ENCODE peak calls at places on chromosomes 2 and 18, in four cellular contexts. One of them, this sample, is unnamed.

GRCh38 chr2:74004212-74005182 is 19.8 kb downstream of the TET3 start:
- DNase-seq in brain microvascular endothelial cell: no peak
- DNase-seq in colonic mucosa: no peak
- DNase-seq in esophagus squamous epithelium: no peak
- DNase-seq in this sample: no peak

GRCh38 chr2:28558918-28559317 is 63.1 kb downstream of the PLB1 start:
- DNase-seq in brain microvascular endothelial cell: no peak
- DNase-seq in esophagus squamous epithelium: no peak
- DNase-seq in colonic mucosa: no peak
- DNase-seq in this sample: no peak

GRCh38 chr2:216574046-216574445 is 59.2 kb upstream of the IGFBP2 start:
- DNase-seq in brain microvascular endothelial cell: peak; percentile 44
- DNase-seq in esophagus squamous epithelium: no peak
- DNase-seq in colonic mucosa: no peak
- DNase-seq in this sample: no peak

GRCh38 chr2:200318940-200319435 is 12.5 kb downstream of the SPATS2L start:
- DNase-seq in brain microvascular endothelial cell: no peak
- DNase-seq in colonic mucosa: no peak
- DNase-seq in esophagus squamous epithelium: no peak
- DNase-seq in this sample: no peak

GRCh38 chr2:172998547-172998946 is 77.1 kb upstream of the MAP3K20 start:
- DNase-seq in brain microvascular endothelial cell: no peak
- DNase-seq in colonic mucosa: no peak
- DNase-seq in esophagus squamous epithelium: no peak
- DNase-seq in this sample: peak; percentile 8

GRCh38 chr2:232420073-232420454 is 13.4 kb downstream of the ALPG start:
- DNase-seq in esophagus squamous epithelium: no peak
- DNase-seq in colonic mucosa: no peak
- DNase-seq in brain microvascular endothelial cell: no peak
- DNase-seq in this sample: no peak

GRCh38 chr2:172288603-172289002 is 138.8 kb upstream of the ITGA6 start:
- DNase-seq in esophagus squamous epithelium: no peak
- DNase-seq in colonic mucosa: no peak
- DNase-seq in brain microvascular endothelial cell: no peak
- DNase-seq in this sample: peak; percentile 60

GRCh38 chr2:24253303-24253919 is 78.6 kb downstream of the FAM228A start:
- DNase-seq in esophagus squamous epithelium: no peak
- DNase-seq in colonic mucosa: no peak
- DNase-seq in brain microvascular endothelial cell: peak; percentile 45
- DNase-seq in this sample: no peak

GRCh38 chr2:118672571-118673158 is 174.8 kb downstream of the EN1 start:
- DNase-seq in colonic mucosa: no peak
- DNase-seq in brain microvascular endothelial cell: peak; percentile 52
- DNase-seq in esophagus squamous epithelium: no peak
- DNase-seq in this sample: no peak

GRCh38 chr2:232230557-232230956 is 148.0 kb upstream of the ALPP start:
- DNase-seq in colonic mucosa: peak; percentile 46
- DNase-seq in brain microvascular endothelial cell: no peak
- DNase-seq in esophagus squamous epithelium: no peak
- DNase-seq in this sample: no peak

GRCh38 chr2:168992026-168992425 is 39.1 kb downstream of the ABCB11 start:
- DNase-seq in esophagus squamous epithelium: no peak
- DNase-seq in brain microvascular endothelial cell: peak; percentile 27
- DNase-seq in colonic mucosa: no peak
- DNase-seq in this sample: peak; percentile 73

GRCh38 chr2:85893428-85894258 is 4.9 kb upstream of the ST3GAL5 start:
- DNase-seq in colonic mucosa: no peak
- DNase-seq in brain microvascular endothelial cell: peak; percentile 64
- DNase-seq in esophagus squamous epithelium: no peak
- DNase-seq in this sample: peak; percentile 76

GRCh38 chr2:127407091-127407490 is 11.1 kb upstream of the PROC start:
- DNase-seq in esophagus squamous epithelium: no peak
- DNase-seq in colonic mucosa: no peak
- DNase-seq in brain microvascular endothelial cell: no peak
- DNase-seq in this sample: no peak

GRCh38 chr18:12659904-12660605 is 2.1 kb upstream of the SPIRE1 start:
- DNase-seq in esophagus squamous epithelium: no peak
- DNase-seq in brain microvascular endothelial cell: peak; percentile 47
- DNase-seq in colonic mucosa: peak; percentile 50
- DNase-seq in this sample: peak; percentile 63

GRCh38 chr18:50879302-50880107 is 587 bp downstream of the ME2 start:
- DNase-seq in esophagus squamous epithelium: no peak
- DNase-seq in brain microvascular endothelial cell: peak; percentile 42
- DNase-seq in colonic mucosa: peak; percentile 53
- DNase-seq in this sample: peak; percentile 5

GRCh38 chr2:24972315-24972958 is 682 bp upstream of the DNAJC27 start:
- DNase-seq in colonic mucosa: peak; percentile 50
- DNase-seq in brain microvascular endothelial cell: peak; percentile 30
- DNase-seq in esophagus squamous epithelium: no peak
- DNase-seq in this sample: peak; percentile 21

GRCh38 chr18:23658296-23658695 is 4.4 kb downstream of the ANKRD29 start:
- DNase-seq in brain microvascular endothelial cell: no peak
- DNase-seq in esophagus squamous epithelium: no peak
- DNase-seq in colonic mucosa: no peak
- DNase-seq in this sample: no peak

GRCh38 chr2:26542194-26542455 is 64.2 kb upstream of the OTOF start:
- DNase-seq in esophagus squamous epithelium: no peak
- DNase-seq in colonic mucosa: peak; percentile 58
- DNase-seq in brain microvascular endothelial cell: no peak
- DNase-seq in this sample: no peak

GRCh38 chr18:48674198-48674721 is 135.4 kb downstream of the CTIF start:
- DNase-seq in esophagus squamous epithelium: no peak
- DNase-seq in brain microvascular endothelial cell: peak; percentile 35
- DNase-seq in colonic mucosa: peak; percentile 32
- DNase-seq in this sample: no peak

GRCh38 chr2:159362816-159363251 is 76.3 kb upstream of the WDSUB1 start:
- DNase-seq in colonic mucosa: no peak
- DNase-seq in brain microvascular endothelial cell: no peak
- DNase-seq in esophagus squamous epithelium: no peak
- DNase-seq in this sample: no peak

GRCh38 chr2:237354930-237355329 is 59.0 kb downstream of the COL6A3 start:
- DNase-seq in brain microvascular endothelial cell: peak; percentile 11
- DNase-seq in colonic mucosa: no peak
- DNase-seq in esophagus squamous epithelium: no peak
- DNase-seq in this sample: peak; percentile 60

GRCh38 chr18:73888565-73888964 is 259.1 kb downstream of the FBXO15 start:
- DNase-seq in brain microvascular endothelial cell: no peak
- DNase-seq in esophagus squamous epithelium: no peak
- DNase-seq in colonic mucosa: no peak
- DNase-seq in this sample: no peak

GRCh38 chr2:68225119-68225632 is 27.2 kb downstream of the PPP3R1 start:
- DNase-seq in brain microvascular endothelial cell: peak; percentile 16
- DNase-seq in colonic mucosa: peak; percentile 28
- DNase-seq in esophagus squamous epithelium: no peak
- DNase-seq in this sample: peak; percentile 12

GRCh38 chr2:55962910-55963309 is 39.3 kb upstream of the EFEMP1 start:
- DNase-seq in brain microvascular endothelial cell: no peak
- DNase-seq in esophagus squamous epithelium: no peak
- DNase-seq in colonic mucosa: no peak
- DNase-seq in this sample: no peak
- TF ChIP-seq CTCF in brain microvascular endothelial cell: no peak
- TF ChIP-seq CTCF in esophagus squamous epithelium: no peak
- TF ChIP-seq CTCF in colonic mucosa: no peak
- TF ChIP-seq CTCF in this sample: no peak

DNA sequence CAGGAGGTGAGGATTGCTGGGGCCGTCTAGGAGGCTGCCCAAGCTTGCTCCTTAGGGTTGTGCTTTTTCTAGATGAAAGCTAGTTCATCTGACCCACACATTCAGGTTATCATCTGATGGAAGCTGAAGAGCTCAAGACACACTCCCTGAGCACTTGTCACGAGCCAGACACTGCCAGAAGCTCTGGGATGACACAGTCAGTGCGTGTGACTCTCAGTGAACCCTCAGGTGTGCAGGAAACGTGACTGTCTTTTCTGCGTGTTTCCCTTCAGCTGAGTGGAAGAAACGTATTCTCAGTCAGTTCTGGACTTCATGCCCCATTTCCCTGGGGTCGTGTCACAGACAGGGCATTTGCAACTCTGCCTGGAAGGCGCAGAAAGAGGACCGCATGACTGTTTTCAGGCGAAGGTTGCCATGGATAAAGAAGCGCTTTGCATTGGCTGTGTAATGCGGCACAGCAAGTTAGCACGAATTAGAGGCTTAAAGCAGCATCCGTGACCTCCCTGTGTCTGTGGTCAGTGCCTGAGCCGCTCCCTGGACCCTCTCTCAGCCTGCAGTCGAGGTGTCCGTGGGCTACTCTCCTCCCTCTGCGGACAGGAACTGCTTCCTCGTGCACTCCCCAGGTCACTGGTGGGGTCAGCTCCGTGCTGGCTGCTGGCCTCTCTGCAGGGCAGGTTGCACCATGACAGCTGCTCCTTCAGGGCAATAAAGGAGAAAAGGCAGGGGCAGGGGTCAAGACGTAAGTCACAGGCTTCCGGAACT is 3.4 kb upstream of the ALLC start:
- DNase-seq in brain microvascular endothelial cell: no peak
- DNase-seq in esophagus squamous epithelium: no peak
- DNase-seq in colonic mucosa: no peak
- DNase-seq in this sample: no peak
- H3K27ac ChIP-seq in brain microvascular endothelial cell: no peak overlapping the region
- H3K27ac ChIP-seq in esophagus squamous epithelium: no peak overlapping the region
- H3K27ac ChIP-seq in colonic mucosa: no peak overlapping the region
- H3K27ac ChIP-seq in this sample: no peak overlapping the region

DNA sequence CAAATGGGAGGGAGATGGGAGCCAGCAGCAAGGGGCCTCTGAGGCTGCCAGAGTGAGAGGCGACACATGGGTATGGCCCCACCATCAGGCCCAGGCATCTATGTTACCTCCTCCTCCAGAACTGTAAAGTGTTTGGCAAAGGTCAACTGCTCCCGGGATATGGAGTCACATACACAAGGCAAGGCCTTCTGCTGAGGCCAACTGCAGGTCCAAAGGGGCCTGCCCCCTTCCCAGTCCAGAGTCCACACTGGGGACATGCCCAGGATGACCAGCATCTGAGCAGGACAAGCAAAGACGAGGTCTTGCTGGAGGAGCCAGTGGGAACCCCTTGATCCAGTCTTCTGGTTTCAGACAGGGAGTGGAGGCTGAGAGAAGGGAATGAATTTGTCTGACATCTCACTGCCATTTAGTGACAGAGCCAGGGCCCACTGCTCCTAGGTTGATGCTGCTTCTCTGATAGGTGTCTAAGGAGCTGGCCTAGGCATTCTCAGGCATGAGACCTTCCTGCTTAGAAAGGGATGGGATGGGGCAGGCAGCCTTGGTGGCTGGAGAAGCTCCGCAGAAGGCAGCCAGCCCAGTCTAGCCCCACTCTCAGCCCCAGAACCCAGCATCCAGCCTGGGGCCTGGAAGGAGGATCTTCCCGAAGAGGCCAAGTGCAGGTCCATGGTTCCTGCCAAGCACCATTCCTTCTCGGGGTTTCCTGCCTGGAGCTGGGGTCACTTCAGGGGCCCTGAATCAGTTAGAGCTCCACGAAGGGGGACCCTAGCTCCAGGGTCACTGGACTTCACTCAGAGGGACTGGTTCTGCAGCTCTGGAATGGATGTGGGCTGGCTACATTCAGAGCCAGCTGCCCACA is 26.4 kb downstream of the EMX1 start:
- DNase-seq in brain microvascular endothelial cell: no peak
- DNase-seq in esophagus squamous epithelium: no peak
- DNase-seq in colonic mucosa: no peak
- DNase-seq in this sample: no peak
- TF ChIP-seq CTCF in brain microvascular endothelial cell: no peak
- TF ChIP-seq CTCF in esophagus squamous epithelium: no peak
- TF ChIP-seq CTCF in colonic mucosa: no peak
- TF ChIP-seq CTCF in this sample: no peak

GRCh38 chr2:181787310-181788048 is 104.1 kb upstream of the ITPRID2 start:
- DNase-seq in esophagus squamous epithelium: no peak
- DNase-seq in colonic mucosa: no peak
- DNase-seq in brain microvascular endothelial cell: no peak
- DNase-seq in this sample: no peak

GRCh38 chr2:181786371-181787228 is 104.9 kb upstream of the ITPRID2 start:
- DNase-seq in esophagus squamous epithelium: no peak
- DNase-seq in colonic mucosa: no peak
- DNase-seq in brain microvascular endothelial cell: no peak
- DNase-seq in this sample: no peak

GRCh38 chr2:181785677-181786344 is 105.5 kb upstream of the NEUROD1 start:
- DNase-seq in esophagus squamous epithelium: no peak
- DNase-seq in brain microvascular endothelial cell: no peak
- DNase-seq in colonic mucosa: no peak
- DNase-seq in this sample: peak; percentile 75

GRCh38 chr2:181782630-181783029 is 102.3 kb upstream of the NEUROD1 start:
- DNase-seq in brain microvascular endothelial cell: no peak
- DNase-seq in colonic mucosa: no peak
- DNase-seq in esophagus squamous epithelium: no peak
- DNase-seq in this sample: no peak

DNA sequence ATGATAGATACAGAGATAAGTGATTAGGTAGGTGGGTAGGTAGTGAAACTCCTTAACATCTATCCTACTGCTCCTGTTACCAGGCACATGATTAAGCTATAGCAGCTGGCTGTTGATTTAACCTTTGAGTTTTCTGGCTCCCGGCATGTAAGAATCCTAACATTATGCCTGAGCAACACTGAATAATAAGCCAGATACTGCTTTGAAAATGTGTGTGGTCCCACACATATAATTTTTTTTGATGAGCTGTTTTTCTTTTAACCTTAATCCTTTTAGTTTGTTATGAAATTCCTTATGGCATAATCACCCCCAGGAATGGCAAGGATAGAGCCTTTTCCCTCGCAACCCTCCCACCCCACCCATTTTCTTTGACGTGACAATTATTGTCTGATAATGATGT is 104.2 kb upstream of the NEUROD1 start:
- DNase-seq in esophagus squamous epithelium: no peak
- DNase-seq in brain microvascular endothelial cell: peak; percentile 36
- DNase-seq in colonic mucosa: no peak
- DNase-seq in this sample: peak; percentile 45
- H3K27ac ChIP-seq in esophagus squamous epithelium: no peak overlapping the region
- H3K27ac ChIP-seq in brain microvascular endothelial cell: peak overlapping the region; percentile 49
- H3K27ac ChIP-seq in colonic mucosa: peak overlapping the region; percentile 25
- H3K27ac ChIP-seq in this sample: no peak overlapping the region

GRCh38 chr18:42936289-42936688 is 179.2 kb downstream of the RIT2 start:
- DNase-seq in esophagus squamous epithelium: no peak
- DNase-seq in colonic mucosa: no peak
- DNase-seq in brain microvascular endothelial cell: no peak
- DNase-seq in this sample: no peak
- TF ChIP-seq CTCF in esophagus squamous epithelium: no peak
- TF ChIP-seq CTCF in colonic mucosa: no peak
- TF ChIP-seq CTCF in brain microvascular endothelial cell: no peak
- TF ChIP-seq CTCF in this sample: no peak

This sample was measured in RWPE1.